ENCODE peak calls at places on chromosome 6, in nine cellular contexts. G is lower leg skin; O is fibroblast of the aortic adventitia; B is MCF 10A; F is NB4; Q is CD8-positive, alpha-beta T cell; H is mammary epithelial cell; V is HFFc6; X is fibroblast of mammary gland. A is an unnamed sample.

GRCh38 chr6:119060255-119060907 is 18.1 kb downstream of the FAM184A start:
- DNase-seq in G (no peak), O (no peak), B (no peak), F (no peak), Q (no peak), H (no peak), V (no peak), X (no peak), A (no peak)

GRCh38 chr6:150627601-150628012 is 27.9 kb downstream of the PLEKHG1 start:
- DNase-seq in G (no peak), O (peak; percentile 73), B (no peak), F (no peak), Q (no peak), H (no peak), V (no peak), X (peak; percentile 32), A (no peak)

GRCh38 chr6:104795363-104795762 is 64.4 kb downstream of the HACE1 start:
- DNase-seq in G (no peak), O (no peak), B (peak; percentile 4), F (no peak), Q (no peak), H (peak; percentile 12), V (no peak), X (no peak), A (no peak)

GRCh38 chr6:47343631-47344421 is 34.1 kb upstream of the TNFRSF21 start:
- DNase-seq in G (no peak), O (no peak), B (peak; percentile 20), F (no peak), Q (no peak), H (no peak), V (no peak), X (no peak), A (no peak)

GRCh38 chr6:3797231-3798200 is 46.0 kb upstream of the PXDC1 start:
- DNase-seq in G (no peak), O (peak; percentile 92), B (no peak), F (no peak), Q (no peak), H (peak; percentile 61), V (peak; percentile 63), X (peak; percentile 39), A (no peak)

GRCh38 chr6:166489301-166490155 is 97.0 kb downstream of the RAMACL start:
- DNase-seq in G (no peak), O (no peak), B (no peak), F (no peak), Q (no peak), H (no peak), V (no peak), X (no peak), A (no peak)

GRCh38 chr6:15148356-15149058 is 97.4 kb upstream of the JARID2 start:
- DNase-seq in G (no peak), O (peak; percentile 48), B (peak; percentile 64), F (peak; percentile 71), Q (no peak), H (peak; percentile 96), V (peak; percentile 44), X (peak; percentile 86), A (peak; percentile 26)

GRCh38 chr6:63466242-63466733 is 106.0 kb upstream of the LOC128125822 start:
- DNase-seq in G (no peak), O (no peak), B (no peak), F (no peak), Q (no peak), H (no peak), V (no peak), X (no peak), A (no peak)

GRCh38 chr6:137371634-137372016 is 122.6 kb downstream of the OLIG3 start:
- DNase-seq in G (no peak), O (no peak), B (no peak), F (no peak), Q (no peak), H (no peak), V (no peak), X (no peak), A (no peak)

GRCh38 chr6:33699131-33699530 is 12.4 kb downstream of the UQCC2 start:
- DNase-seq in G (no peak), O (no peak), B (no peak), F (no peak), Q (no peak), H (no peak), V (no peak), X (no peak), A (no peak)

GRCh38 chr6:157962601-157963084 is 19.0 kb upstream of the SYNJ2 start:
- DNase-seq in G (no peak), O (peak; percentile 32), B (peak; percentile 59), F (no peak), Q (no peak), H (peak; percentile 84), V (no peak), X (peak; percentile 34), A (no peak)

GRCh38 chr6:16288163-16288562 is 49.8 kb downstream of the GMPR start:
- DNase-seq in G (no peak), O (no peak), B (no peak), F (no peak), Q (no peak), H (no peak), V (no peak), X (no peak), A (no peak)

GRCh38 chr6:16285467-16286150 is 47.2 kb downstream of the GMPR start:
- DNase-seq in G (no peak), O (no peak), B (no peak), F (no peak), Q (no peak), H (no peak), V (no peak), X (no peak), A (no peak)

GRCh38 chr6:16282370-16282769 is 44.0 kb downstream of the GMPR start:
- DNase-seq in G (no peak), O (no peak), B (no peak), F (no peak), Q (no peak), H (no peak), V (no peak), X (no peak), A (no peak)

GRCh38 chr6:16284472-16284871 is 46.1 kb downstream of the GMPR start:
- DNase-seq in G (no peak), O (no peak), B (no peak), F (no peak), Q (no peak), H (no peak), V (no peak), X (no peak), A (no peak)

GRCh38 chr6:16286151-16286522 is 47.8 kb downstream of the GMPR start:
- DNase-seq in G (no peak), O (peak; percentile 24), B (peak; percentile 30), F (peak; percentile 76), Q (no peak), H (no peak), V (no peak), X (peak; percentile 36), A (peak; percentile 84)
- TF ChIP-seq CTCF in G (no peak), O (peak; percentile 80), B (peak; percentile 30), F (peak; percentile 98), Q (no peak), H (peak; percentile 41), V (peak; percentile 88), X (peak; percentile 90), A (peak; percentile 84)

DNA sequence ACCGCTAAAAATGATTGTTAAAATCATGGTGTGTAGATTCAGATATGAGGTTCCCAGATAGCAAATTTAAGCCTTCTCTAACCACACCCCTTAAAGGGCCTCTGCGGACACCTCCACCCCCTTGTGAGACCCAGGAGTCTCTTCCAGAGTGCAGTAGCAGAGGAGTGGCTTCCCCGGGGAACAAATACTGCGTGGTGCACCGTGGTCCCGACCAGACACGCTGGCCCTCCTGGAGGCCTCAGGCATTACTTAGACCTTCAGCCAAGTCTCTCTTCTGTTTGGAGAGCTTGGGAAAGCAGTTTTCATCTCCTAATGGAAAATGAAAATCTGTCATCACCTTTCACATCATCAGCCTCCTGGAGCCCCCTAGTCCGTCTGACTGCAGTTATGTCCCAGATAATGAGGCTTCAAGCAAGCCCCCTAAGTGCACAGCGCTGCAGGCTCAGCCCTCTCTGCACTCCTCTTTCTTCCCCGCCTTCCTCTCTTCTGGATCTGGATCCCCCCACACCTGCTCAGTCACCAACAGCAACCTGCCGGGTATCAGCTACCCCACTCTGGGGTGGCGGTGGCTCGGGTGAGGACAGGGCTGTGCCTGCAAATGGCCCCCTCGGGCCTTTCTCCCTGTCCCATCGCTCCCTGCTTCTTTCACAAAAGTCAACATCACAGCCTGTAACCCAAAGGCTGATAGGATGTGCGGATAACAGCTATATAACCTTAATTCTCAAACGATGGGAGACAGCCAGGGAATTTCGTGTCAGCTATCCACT is 58.8 kb upstream of the TAGAP start:
- DNase-seq in G (no peak), O (no peak), B (no peak), F (no peak), Q (no peak), H (no peak), V (no peak), X (no peak), A (no peak)
- TF ChIP-seq CTCF in G (no peak), O (no peak), B (no peak), F (no peak), Q (no peak), H (no peak), V (no peak), X (no peak), A (no peak)

GRCh38 chr6:159217595-159218275 is 48.5 kb downstream of the FNDC1 start:
- DNase-seq in G (no peak), O (peak; percentile 23), B (no peak), F (peak; percentile 61), Q (no peak), H (no peak), V (peak; percentile 55), X (no peak), A (peak; percentile 64)
- TF ChIP-seq CTCF in G (no peak), O (no peak), B (no peak), F (peak; percentile 50), Q (no peak), H (no peak), V (peak; percentile 67), X (no peak), A (no peak)

DNA sequence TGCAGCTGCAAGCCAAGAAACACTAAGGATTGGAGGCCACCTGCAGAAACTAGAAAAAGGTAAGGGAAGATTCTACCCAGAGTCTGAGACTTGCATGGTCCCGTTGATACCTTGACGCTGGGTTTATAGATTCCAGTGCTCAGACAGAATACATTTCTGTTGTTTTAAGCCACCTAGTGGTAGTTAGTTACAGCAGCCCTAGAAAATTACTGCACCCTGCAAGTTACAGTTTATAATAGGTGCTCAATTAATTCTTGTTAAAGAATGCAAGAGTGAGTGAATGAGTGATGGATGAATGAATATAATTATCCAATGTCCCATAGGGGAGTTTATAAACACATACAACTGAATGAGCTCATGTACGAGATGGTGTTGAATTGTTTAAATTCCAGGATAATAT is 453.1 kb upstream of the SLC35B3 start:
- DNase-seq in G (no peak), O (no peak), B (peak; percentile 30), F (peak; percentile 60), Q (no peak), H (no peak), V (no peak), X (no peak), A (no peak)
- TF ChIP-seq CTCF in G (no peak), O (no peak), B (peak; percentile 32), F (peak; percentile 54), Q (no peak), H (peak; percentile 42), V (peak; percentile 59), X (peak; percentile 11), A (peak; percentile 10)